ENCODE peak calls at places on chromosomes 13 and 19, in four cellular contexts. One of them, this sample, is unnamed.

GRCh38 chr19:49766938-49767315 is at the start of gene AP2A1:
- DNase-seq in suprapubic skin: no peak
- DNase-seq in cardiac fibroblast: no peak
- DNase-seq in WERI-Rb-1: no peak
- DNase-seq in this sample: no peak

GRCh38 chr19:1133471-1133929 is 29.7 kb downstream of the GPX4 start:
- DNase-seq in suprapubic skin: no peak
- DNase-seq in cardiac fibroblast: no peak
- DNase-seq in WERI-Rb-1: peak; percentile 28
- DNase-seq in this sample: no peak

GRCh38 chr19:11984986-11985385 is 20.1 kb downstream of the ZNF763 start:
- DNase-seq in suprapubic skin: no peak
- DNase-seq in cardiac fibroblast: no peak
- DNase-seq in WERI-Rb-1: peak; percentile 52
- DNase-seq in this sample: peak; percentile 29

GRCh38 chr19:36140289-36141038 is 598 bp downstream of the CAPNS1 start:
- DNase-seq in suprapubic skin: peak; percentile 85
- DNase-seq in cardiac fibroblast: peak; percentile 64
- DNase-seq in WERI-Rb-1: peak; percentile 71
- DNase-seq in this sample: peak; percentile 55

GRCh38 chr19:4414800-4415251 is 12.4 kb downstream of the CHAF1A start:
- DNase-seq in suprapubic skin: no peak
- DNase-seq in cardiac fibroblast: peak; percentile 57
- DNase-seq in WERI-Rb-1: peak; percentile 78
- DNase-seq in this sample: no peak

GRCh38 chr19:38900816-38901215 is 1.0 kb downstream of the NFKBIB start:
- DNase-seq in suprapubic skin: no peak
- DNase-seq in cardiac fibroblast: peak; percentile 29
- DNase-seq in WERI-Rb-1: no peak
- DNase-seq in this sample: no peak

GRCh38 chr13:94435604-94436226 is 43.8 kb downstream of the DCT start:
- DNase-seq in suprapubic skin: no peak
- DNase-seq in cardiac fibroblast: peak; percentile 72
- DNase-seq in WERI-Rb-1: no peak
- DNase-seq in this sample: no peak

GRCh38 chr19:13574933-13575332 is 68.7 kb upstream of the CACNA1A start:
- DNase-seq in suprapubic skin: no peak
- DNase-seq in cardiac fibroblast: no peak
- DNase-seq in WERI-Rb-1: peak; percentile 12
- DNase-seq in this sample: peak; percentile 31

GRCh38 chr13:40794414-40795368 is 5.3 kb downstream of the SLC25A15 start:
- DNase-seq in suprapubic skin: peak; percentile 63
- DNase-seq in cardiac fibroblast: no peak
- DNase-seq in WERI-Rb-1: no peak
- DNase-seq in this sample: no peak

GRCh38 chr19:18948976-18949356 is 7.9 kb upstream of the HOMER3 start:
- DNase-seq in suprapubic skin: no peak
- DNase-seq in cardiac fibroblast: no peak
- DNase-seq in WERI-Rb-1: no peak
- DNase-seq in this sample: no peak

GRCh38 chr19:18951721-18952281 is 10.8 kb upstream of the HOMER3 start:
- DNase-seq in suprapubic skin: no peak
- DNase-seq in cardiac fibroblast: peak; percentile 15
- DNase-seq in WERI-Rb-1: no peak
- DNase-seq in this sample: no peak

GRCh38 chr19:18949858-18950257 is 8.8 kb upstream of the HOMER3 start:
- DNase-seq in suprapubic skin: no peak
- DNase-seq in cardiac fibroblast: no peak
- DNase-seq in WERI-Rb-1: no peak
- DNase-seq in this sample: no peak

GRCh38 chr19:18955042-18955441 is 14.0 kb upstream of the HOMER3 start:
- DNase-seq in suprapubic skin: no peak
- DNase-seq in cardiac fibroblast: no peak
- DNase-seq in WERI-Rb-1: no peak
- DNase-seq in this sample: no peak

GRCh38 chr19:18954094-18954493 is 13.1 kb upstream of the HOMER3 start:
- DNase-seq in suprapubic skin: no peak
- DNase-seq in cardiac fibroblast: no peak
- DNase-seq in WERI-Rb-1: no peak
- DNase-seq in this sample: no peak
- TF ChIP-seq CTCF in suprapubic skin: no peak
- TF ChIP-seq CTCF in cardiac fibroblast: no peak
- TF ChIP-seq CTCF in WERI-Rb-1: no peak
- TF ChIP-seq CTCF in this sample: no peak

DNA sequence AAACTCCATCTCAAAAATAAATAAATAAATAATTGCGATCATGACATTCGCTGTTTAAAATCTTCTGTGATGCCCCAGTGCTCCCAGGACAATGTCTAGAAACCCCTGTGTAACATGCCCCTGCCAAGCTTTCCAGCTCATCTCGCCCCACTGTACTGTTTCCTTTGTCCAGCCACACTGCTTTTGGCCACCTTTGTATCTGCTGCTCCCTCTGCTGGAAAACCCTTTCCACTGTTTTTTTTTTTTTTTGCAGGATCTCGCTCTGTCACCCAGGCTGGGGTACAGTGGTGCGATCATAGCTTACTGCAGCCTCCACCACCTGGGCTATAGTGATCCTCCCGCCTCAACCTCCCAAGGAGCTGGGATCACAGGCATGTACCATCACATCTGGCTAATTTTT is 7.5 kb downstream of the PLAUR start:
- DNase-seq in suprapubic skin: no peak
- DNase-seq in cardiac fibroblast: peak; percentile 28
- DNase-seq in WERI-Rb-1: peak; percentile 28
- DNase-seq in this sample: no peak
- TF ChIP-seq CTCF in suprapubic skin: no peak
- TF ChIP-seq CTCF in cardiac fibroblast: peak; percentile 50
- TF ChIP-seq CTCF in WERI-Rb-1: peak; percentile 49
- TF ChIP-seq CTCF in this sample: peak; percentile 28

DNA sequence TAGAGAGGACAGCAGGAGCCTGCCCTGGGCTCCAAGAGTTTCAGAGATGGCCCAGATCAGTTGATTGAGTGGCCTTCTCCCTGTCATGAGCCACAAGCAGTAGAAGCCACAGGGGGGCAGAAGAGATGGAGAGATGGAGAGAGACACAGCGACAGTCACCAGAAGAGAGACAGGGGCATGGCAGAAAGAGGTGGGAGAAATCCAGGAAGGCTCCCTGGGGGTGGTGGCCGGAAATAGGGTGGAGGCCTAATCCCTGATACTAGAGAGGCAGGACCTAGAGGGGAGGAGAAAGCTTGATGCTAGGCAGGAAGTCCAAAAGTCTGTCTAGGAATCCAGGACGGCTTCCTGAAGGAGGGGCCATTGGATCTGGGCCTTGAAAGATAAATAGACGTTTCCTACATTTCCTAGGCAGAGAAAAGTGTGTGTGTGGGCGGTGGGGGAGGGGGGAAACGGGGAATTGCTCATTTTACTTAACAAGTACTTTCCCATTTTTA is 9.6 kb upstream of the TPM4 start:
- DNase-seq in suprapubic skin: no peak
- DNase-seq in cardiac fibroblast: peak; percentile 80
- DNase-seq in WERI-Rb-1: peak; percentile 64
- DNase-seq in this sample: no peak
- TF ChIP-seq CTCF in suprapubic skin: peak; percentile 6
- TF ChIP-seq CTCF in cardiac fibroblast: peak; percentile 19
- TF ChIP-seq CTCF in WERI-Rb-1: peak; percentile 52
- TF ChIP-seq CTCF in this sample: no peak

GRCh38 chr13:111165189-111165588 is 50.1 kb downstream of the ARHGEF7 start:
- DNase-seq in suprapubic skin: no peak
- DNase-seq in cardiac fibroblast: no peak
- DNase-seq in WERI-Rb-1: no peak
- DNase-seq in this sample: no peak

GRCh38 chr13:111168116-111168515 is 53.0 kb downstream of the ARHGEF7 start:
- DNase-seq in suprapubic skin: no peak
- DNase-seq in cardiac fibroblast: no peak
- DNase-seq in WERI-Rb-1: no peak
- DNase-seq in this sample: peak; percentile 78

GRCh38 chr13:111165611-111166010 is 50.5 kb downstream of the ARHGEF7 start:
- DNase-seq in suprapubic skin: no peak
- DNase-seq in cardiac fibroblast: no peak
- DNase-seq in WERI-Rb-1: no peak
- DNase-seq in this sample: no peak

GRCh38 chr13:111166882-111167281 is 51.8 kb downstream of the ARHGEF7 start:
- DNase-seq in suprapubic skin: no peak
- DNase-seq in cardiac fibroblast: no peak
- DNase-seq in WERI-Rb-1: no peak
- DNase-seq in this sample: no peak

DNA sequence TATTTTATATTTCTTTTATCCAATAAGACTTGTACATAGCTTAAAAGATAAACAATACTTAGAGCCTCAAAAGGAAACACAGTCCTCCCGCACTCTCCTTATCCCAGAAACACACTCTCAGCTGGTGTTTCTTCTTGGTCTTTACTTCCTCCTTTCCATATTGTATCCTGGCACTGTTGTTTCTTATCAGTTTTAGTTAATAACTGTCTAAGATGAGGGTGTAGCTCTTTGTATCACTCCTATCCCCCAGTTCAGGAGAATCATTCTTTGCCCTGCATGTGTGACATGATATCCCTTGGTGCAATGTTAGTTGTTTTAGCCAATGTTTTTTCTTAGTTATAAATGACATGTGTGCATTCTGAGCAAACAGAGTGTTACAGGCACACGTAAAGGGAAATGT is 52.2 kb downstream of the ARHGEF7 start:
- DNase-seq in suprapubic skin: no peak
- DNase-seq in cardiac fibroblast: no peak
- DNase-seq in WERI-Rb-1: no peak
- DNase-seq in this sample: no peak
- TF ChIP-seq CTCF in suprapubic skin: no peak
- TF ChIP-seq CTCF in cardiac fibroblast: no peak
- TF ChIP-seq CTCF in WERI-Rb-1: no peak
- TF ChIP-seq CTCF in this sample: no peak

GRCh38 chr13:98144501-98145350 is 1.8 kb downstream of the FARP1 start:
- DNase-seq in suprapubic skin: no peak
- DNase-seq in cardiac fibroblast: peak; percentile 47
- DNase-seq in WERI-Rb-1: peak; percentile 80
- DNase-seq in this sample: peak; percentile 57
- TF ChIP-seq CTCF in suprapubic skin: no peak
- TF ChIP-seq CTCF in cardiac fibroblast: peak; percentile 12
- TF ChIP-seq CTCF in WERI-Rb-1: peak; percentile 47
- TF ChIP-seq CTCF in this sample: no peak

GRCh38 chr13:79549355-79550106 is 68.6 kb downstream of the NDFIP2 start:
- DNase-seq in suprapubic skin: no peak
- DNase-seq in cardiac fibroblast: peak; percentile 25
- DNase-seq in WERI-Rb-1: no peak
- DNase-seq in this sample: no peak

GRCh38 chr13:79543883-79544282 is 62.9 kb downstream of the NDFIP2 start:
- DNase-seq in suprapubic skin: no peak
- DNase-seq in cardiac fibroblast: no peak
- DNase-seq in WERI-Rb-1: no peak
- DNase-seq in this sample: no peak

GRCh38 chr13:79547821-79548220 is 66.9 kb downstream of the NDFIP2 start:
- DNase-seq in suprapubic skin: no peak
- DNase-seq in cardiac fibroblast: no peak
- DNase-seq in WERI-Rb-1: no peak
- DNase-seq in this sample: no peak

GRCh38 chr13:79547211-79547610 is 66.3 kb downstream of the NDFIP2 start:
- DNase-seq in suprapubic skin: no peak
- DNase-seq in cardiac fibroblast: no peak
- DNase-seq in WERI-Rb-1: no peak
- DNase-seq in this sample: no peak

GRCh38 chr13:79548886-79549285 is 67.9 kb downstream of the NDFIP2 start:
- DNase-seq in suprapubic skin: no peak
- DNase-seq in cardiac fibroblast: peak; percentile 35
- DNase-seq in WERI-Rb-1: no peak
- DNase-seq in this sample: no peak
- TF ChIP-seq CTCF in suprapubic skin: no peak
- TF ChIP-seq CTCF in cardiac fibroblast: peak; percentile 36
- TF ChIP-seq CTCF in WERI-Rb-1: no peak
- TF ChIP-seq CTCF in this sample: no peak

DNA sequence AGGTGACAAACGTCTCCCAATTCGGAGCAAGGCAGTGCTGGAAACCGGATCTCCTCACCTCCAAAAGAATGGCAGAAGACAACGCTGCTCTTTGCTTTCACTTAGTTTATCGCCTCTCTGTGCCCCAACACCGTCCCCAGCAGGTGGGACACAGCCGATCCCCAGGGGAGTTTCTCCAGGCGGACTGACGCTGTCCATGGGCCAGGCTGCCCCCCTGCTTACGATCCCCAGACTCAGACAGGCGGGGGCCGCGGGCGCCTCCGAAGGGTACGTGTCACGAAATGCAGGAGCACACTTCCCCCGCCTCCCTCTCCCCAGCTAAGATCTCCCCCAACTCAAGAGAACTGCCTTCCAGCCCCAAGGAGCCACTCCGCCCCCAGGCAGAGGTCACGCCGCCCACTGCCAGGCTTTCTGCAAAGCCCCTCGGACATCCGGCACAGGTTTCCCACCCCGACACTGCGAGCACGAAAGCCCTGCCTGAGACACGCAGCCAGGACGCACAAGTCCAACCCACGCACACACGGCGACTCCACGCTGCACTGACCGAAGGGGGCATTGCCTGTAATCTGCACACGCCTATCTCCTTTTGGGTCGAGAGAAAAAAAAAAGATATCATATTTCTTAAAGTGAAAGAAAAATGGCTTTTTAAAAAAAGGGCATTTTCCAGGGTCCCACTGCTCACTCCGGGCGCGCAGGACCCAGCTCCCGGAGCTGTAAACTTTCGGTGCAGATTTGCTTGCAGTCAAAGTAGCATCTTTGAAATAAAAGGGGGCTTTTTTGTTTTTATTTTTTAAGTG is 1.9 kb downstream of the SPRY2 start:
- DNase-seq in suprapubic skin: peak; percentile 86
- DNase-seq in cardiac fibroblast: peak; percentile 88
- DNase-seq in WERI-Rb-1: peak; percentile 32
- DNase-seq in this sample: peak; percentile 65
- TF ChIP-seq CTCF in suprapubic skin: no peak
- TF ChIP-seq CTCF in cardiac fibroblast: peak; percentile 24
- TF ChIP-seq CTCF in WERI-Rb-1: no peak
- TF ChIP-seq CTCF in this sample: no peak